ENCODE peak calls at places on chromosomes 6 and 20, in five cellular contexts. P is HepG2, K is H1, L is GM12878, D is GM12891. Q is an unnamed sample.

GRCh38 chr6:159933077-159933476 is 35.8 kb upstream of the IGF2R start:
- DNase-seq in P (no peak), K (no peak), L (no peak), D (no peak), Q (no peak)

GRCh38 chr6:133645000-133645619 is 243.8 kb upstream of the TCF21 start:
- DNase-seq in P (no peak), K (no peak), L (no peak), D (no peak), Q (no peak)

GRCh38 chr6:165487950-165488349 is 175.1 kb downstream of the PDE10A start:
- DNase-seq in P (no peak), K (no peak), L (no peak), D (no peak), Q (no peak)

GRCh38 chr20:56752274-56752673 is 123.2 kb downstream of the TFAP2C start:
- DNase-seq in P (no peak), K (no peak), L (no peak), D (no peak), Q (no peak)

GRCh38 chr6:39314273-39314790 is at the start of gene KCNK17:
- DNase-seq in P (no peak), K (no peak), L (no peak), D (no peak), Q (no peak)

GRCh38 chr6:26044140-26045045 is 42.8 kb upstream of the HFE start:
- DNase-seq in P (peak), K (no peak), L (no peak), D (no peak), Q (no peak)

GRCh38 chr20:19415786-19416185 is 203.3 kb downstream of the SLC24A3 start:
- DNase-seq in P (no peak), K (no peak), L (no peak), D (no peak), Q (no peak)

GRCh38 chr6:51429042-51429712 is 610.5 kb downstream of the TFAP2B start:
- DNase-seq in P (no peak), K (no peak), L (no peak), D (no peak), Q (no peak)

GRCh38 chr6:85113934-85114582 is 335.8 kb upstream of the NT5E start:
- DNase-seq in P (no peak), K (no peak), L (no peak), D (no peak), Q (no peak)

GRCh38 chr6:81003894-81004293 is 748.6 kb downstream of the TENT5A start:
- DNase-seq in P (no peak), K (no peak), L (no peak), D (no peak), Q (no peak)

GRCh38 chr6:34238507-34239239 is 2.0 kb downstream of the HMGA1 start:
- DNase-seq in P (no peak), K (no peak), L (no peak), D (no peak), Q (no peak)

GRCh38 chr6:14165091-14165490 is 47.5 kb downstream of the CD83 start:
- DNase-seq in P (no peak), K (no peak), L (no peak), D (no peak), Q (no peak)

GRCh38 chr20:62151225-62151624 is 7.7 kb downstream of the SS18L1 start:
- DNase-seq in P (no peak), K (no peak), L (no peak), D (no peak), Q (no peak)

GRCh38 chr6:100283288-100283687 is 181.4 kb downstream of the SIM1 start:
- DNase-seq in P (no peak), K (no peak), L (no peak), D (no peak), Q (no peak)

GRCh38 chr6:16338577-16339262 is 100.3 kb downstream of the GMPR start:
- DNase-seq in P (no peak), K (no peak), L (no peak), D (no peak), Q (no peak)

GRCh38 chr6:12569646-12570045 is 146.9 kb upstream of the PHACTR1 start:
- DNase-seq in P (no peak), K (no peak), L (no peak), D (no peak), Q (no peak)

GRCh38 chr6:106830930-106831329 is 143.6 kb downstream of the CD24 start:
- DNase-seq in P (no peak), K (no peak), L (no peak), D (no peak), Q (no peak)

GRCh38 chr6:4931530-4932505 is 72.0 kb downstream of the RPP40 start:
- DNase-seq in P (peak), K (no peak), L (no peak), D (no peak), Q (no peak)

GRCh38 chr6:71592641-71593040 is 293.7 kb upstream of the RIMS1 start:
- DNase-seq in P (no peak), K (no peak), L (no peak), D (no peak), Q (no peak)

GRCh38 chr20:44942264-44942973 is 17.8 kb downstream of the TOMM34 start:
- DNase-seq in P (peak), K (no peak), L (no peak), D (no peak), Q (no peak)

GRCh38 chr6:20438462-20439070 is 36.9 kb downstream of the E2F3 start:
- DNase-seq in P (no peak), K (no peak), L (no peak), D (no peak), Q (no peak)
- TF ChIP-seq POLR2A in P (no peak), K (no peak), L (no peak), D (no peak), Q (no peak)

GRCh38 chr6:89509719-89510339 is 76.9 kb downstream of the ANKRD6 start:
- DNase-seq in P (peak), K (no peak), L (no peak), D (no peak), Q (no peak)
- TF ChIP-seq TAF1 in P (no peak), K (no peak), L (no peak), D (no peak), Q (no peak)

GRCh38 chr20:37990571-37991151 is 42.6 kb downstream of the TTI1 start:
- DNase-seq in P (peak), K (no peak), L (peak), D (peak), Q (peak)

GRCh38 chr20:37988555-37988954 is 44.7 kb downstream of the TTI1 start:
- DNase-seq in P (no peak), K (no peak), L (no peak), D (no peak), Q (no peak)

GRCh38 chr20:37991506-37992302 is 41.6 kb downstream of the TTI1 start:
- DNase-seq in P (no peak), K (no peak), L (no peak), D (no peak), Q (no peak)

GRCh38 chr20:37987602-37988290 is 45.5 kb downstream of the TTI1 start:
- DNase-seq in P (no peak), K (no peak), L (no peak), D (no peak), Q (no peak)

DNA sequence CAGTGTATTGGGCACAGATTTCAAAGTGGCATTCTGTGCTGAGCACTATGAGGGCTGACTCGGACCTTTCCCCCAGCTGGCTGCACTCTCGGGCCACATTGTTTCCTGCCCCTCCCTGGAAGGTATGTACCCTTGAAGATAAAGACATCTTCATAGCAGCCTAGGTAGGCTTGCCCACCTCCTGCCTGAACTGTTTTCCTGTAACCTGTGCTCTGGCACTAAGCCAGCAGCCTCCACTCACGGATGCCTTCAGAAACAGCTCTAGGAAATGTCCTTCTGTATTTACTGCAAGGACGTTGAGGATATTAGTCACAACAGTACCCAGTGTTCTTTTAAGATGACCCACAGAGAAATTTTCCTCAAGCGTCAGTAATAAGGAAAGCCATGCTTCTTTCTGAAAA is 43.7 kb downstream of the TTI1 start:
- DNase-seq in P (no peak), K (no peak), L (no peak), D (no peak), Q (no peak)
- TF ChIP-seq POLR2AphosphoS5 in P (no peak), K (no peak), L (no peak), D (no peak), Q (no peak)

GRCh38 chr6:31156647-31157046 is 955 bp downstream of the CCHCR1 start:
- DNase-seq in P (no peak), K (no peak), L (no peak), D (no peak), Q (no peak)

GRCh38 chr6:31158863-31159855 is 770 bp downstream of the TCF19 start:
- DNase-seq in P (peak), K (no peak), L (no peak), D (no peak), Q (no peak)

GRCh38 chr6:31154436-31154835 is 3.2 kb downstream of the CCHCR1 start:
- DNase-seq in P (no peak), K (no peak), L (no peak), D (no peak), Q (no peak)

GRCh38 chr6:31158140-31158862 is at the start of gene TCF19:
- DNase-seq in P (peak), K (peak), L (peak), D (peak), Q (peak)

GRCh38 chr6:31157543-31158139 is at the start of gene CCHCR1:
- DNase-seq in P (no peak), K (no peak), L (no peak), D (no peak), Q (no peak)
- TF ChIP-seq POLR2A in P (no peak), K (no peak), L (no peak), D (no peak), Q (no peak)

GRCh38 chr6:79808846-79809245 is 138.5 kb downstream of the ELOVL4 start:
- DNase-seq in P (no peak), K (no peak), L (no peak), D (no peak), Q (no peak)

GRCh38 chr6:79812195-79812594 is 135.2 kb downstream of the ELOVL4 start:
- DNase-seq in P (no peak), K (no peak), L (no peak), D (no peak), Q (no peak)

GRCh38 chr6:79810153-79810806 is 137.1 kb downstream of the ELOVL4 start:
- DNase-seq in P (no peak), K (no peak), L (no peak), D (no peak), Q (no peak)

GRCh38 chr6:79813143-79813542 is 134.2 kb downstream of the ELOVL4 start:
- DNase-seq in P (no peak), K (no peak), L (no peak), D (no peak), Q (no peak)

DNA sequence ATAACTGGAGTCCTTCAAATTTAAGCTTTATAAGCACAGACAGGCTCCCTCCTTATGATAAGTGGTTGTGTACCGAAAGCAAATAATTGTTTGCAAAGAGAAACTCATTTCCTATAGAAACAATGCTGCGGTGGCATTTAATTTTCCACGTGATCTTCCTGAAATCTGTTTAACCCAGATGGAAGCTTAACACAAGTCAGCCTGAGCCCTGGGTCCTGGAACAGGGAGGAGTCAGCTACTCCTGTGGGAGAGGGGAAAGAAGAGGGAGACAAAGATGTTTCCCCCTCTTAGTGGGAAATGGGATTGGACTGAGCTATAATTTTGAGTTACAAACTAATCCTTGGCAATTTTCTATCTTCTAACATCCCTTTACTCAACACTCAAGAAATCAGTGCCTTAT is 136.5 kb downstream of the ELOVL4 start:
- DNase-seq in P (no peak), K (no peak), L (no peak), D (no peak), Q (no peak)
- TF ChIP-seq TAF1 in P (no peak), K (no peak), L (no peak), D (no peak), Q (no peak)

DNA sequence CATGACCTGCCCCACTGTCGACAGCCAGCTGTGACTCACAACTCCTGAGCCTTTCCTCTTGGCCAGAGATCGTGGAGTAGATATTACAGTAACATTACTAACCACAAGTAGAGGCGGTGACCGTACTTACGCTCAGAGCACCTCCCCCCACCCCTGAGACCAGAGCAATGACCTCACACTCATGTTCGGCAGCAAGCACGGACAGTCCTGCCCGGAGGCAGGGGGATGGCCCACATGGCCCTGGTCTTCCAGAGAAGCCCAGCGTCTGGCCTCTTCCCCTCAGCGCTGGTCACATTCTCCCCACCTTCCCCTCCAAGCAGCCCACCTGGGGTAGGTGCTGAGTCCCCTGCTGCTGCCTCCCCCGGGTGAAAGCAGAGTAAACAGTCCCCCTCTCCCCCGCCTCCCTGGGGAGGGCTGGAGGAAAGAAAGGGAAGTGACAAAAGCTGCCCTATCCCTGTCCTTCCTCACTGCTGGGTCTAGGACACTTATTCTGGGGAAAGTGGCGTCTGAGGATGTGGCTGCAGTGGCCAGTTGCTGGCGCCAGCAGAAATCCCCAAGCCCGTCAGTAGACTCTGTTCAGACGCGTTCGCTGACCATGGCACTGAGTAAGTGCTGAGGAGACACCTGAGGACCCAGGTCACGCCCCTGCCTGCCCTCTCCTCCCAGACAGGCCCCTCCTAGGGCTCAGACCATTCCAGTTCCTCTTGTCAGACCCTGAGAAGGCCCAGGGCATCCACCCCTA is 68.5 kb downstream of the MRPL14 start:
- DNase-seq in P (peak), K (no peak), L (no peak), D (peak), Q (peak)
- TF ChIP-seq POLR2AphosphoS5 in P (no peak), K (no peak), L (no peak), D (no peak), Q (no peak)

DNA sequence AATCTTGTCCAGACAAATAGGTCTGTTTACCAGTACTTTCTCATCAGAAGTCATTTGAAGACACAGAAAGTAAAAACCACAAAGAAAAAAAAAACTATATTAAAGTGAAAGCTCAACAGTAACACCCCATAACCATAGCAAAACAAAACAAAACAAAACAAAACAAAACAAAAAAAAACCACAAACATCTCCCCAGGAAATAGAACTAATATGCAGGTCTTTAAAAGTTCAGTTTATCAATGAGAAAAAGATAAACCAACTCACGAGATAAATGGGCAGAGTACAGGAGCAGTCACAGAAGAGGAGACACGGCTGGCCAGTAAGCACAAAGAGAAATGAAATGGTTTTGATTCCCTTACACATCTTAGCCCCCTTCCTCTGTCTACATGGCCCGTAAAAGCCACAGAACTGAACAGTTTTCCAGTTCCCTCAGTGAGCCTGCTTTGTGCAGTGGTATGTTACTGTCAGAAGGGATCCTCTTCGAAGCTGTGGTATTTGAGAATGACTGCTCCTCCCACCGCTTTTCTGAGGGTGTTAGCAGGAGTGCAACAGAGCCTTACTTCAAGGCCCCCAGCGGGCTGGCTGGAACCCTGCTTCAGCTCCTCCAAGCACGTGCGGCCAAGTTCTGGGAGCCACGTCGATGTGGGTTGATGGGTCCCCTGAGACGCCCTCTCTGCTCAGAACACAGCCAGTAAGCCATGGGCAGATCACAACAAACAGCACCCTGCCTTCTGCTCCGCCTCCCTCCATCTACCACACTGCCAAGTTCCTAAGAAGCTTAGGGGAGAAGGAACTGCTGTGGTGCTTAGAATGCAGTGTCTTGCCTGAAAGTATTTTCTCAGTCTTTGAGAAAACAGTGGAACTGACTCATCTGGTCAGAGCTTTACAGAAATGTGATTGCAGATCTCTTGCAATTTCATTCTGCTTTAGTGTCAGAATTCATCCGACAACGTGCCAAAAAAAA is 14.0 kb downstream of the UST start:
- DNase-seq in P (no peak), K (no peak), L (peak), D (no peak), Q (no peak)
- TF ChIP-seq POLR2A in P (no peak), K (no peak), L (peak), D (peak), Q (peak)

GRCh38 chr6:110357696-110358535 is at the start of gene METTL24:
- DNase-seq in P (no peak), K (no peak), L (no peak), D (peak), Q (peak)
- TF ChIP-seq TAF1 in P (no peak), K (no peak), L (no peak), D (no peak), Q (no peak)

DNA sequence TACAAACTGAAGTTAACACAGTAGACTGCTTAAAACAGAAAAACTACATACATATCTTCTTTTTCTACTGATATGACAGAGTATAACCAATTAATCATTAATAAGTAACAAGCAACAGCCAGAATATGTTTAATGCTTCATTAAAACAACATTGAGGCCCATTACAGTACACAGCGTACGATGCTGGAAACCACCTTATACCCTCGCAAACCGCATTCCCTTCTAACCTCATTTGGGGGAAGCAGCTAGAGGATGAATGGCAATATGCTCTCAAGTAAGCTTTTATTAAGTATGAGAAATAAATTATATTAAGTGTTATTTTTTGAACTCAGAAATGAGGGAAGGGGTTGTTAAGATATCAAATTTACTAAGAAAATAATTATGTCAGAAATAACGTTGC is 142.4 kb downstream of the GMDS start:
- DNase-seq in P (no peak), K (no peak), L (no peak), D (no peak), Q (no peak)
- TF ChIP-seq POLR2AphosphoS5 in P (no peak), K (no peak), L (no peak), D (no peak), Q (no peak)

GRCh38 chr6:142374090-142374783 is 72.4 kb downstream of the ADGRG6 start:
- DNase-seq in P (peak), K (no peak), L (no peak), D (no peak), Q (no peak)

GRCh38 chr6:142378138-142378875 is 76.5 kb downstream of the ADGRG6 start:
- DNase-seq in P (peak), K (no peak), L (no peak), D (no peak), Q (no peak)

GRCh38 chr6:142376115-142376514 is 74.3 kb downstream of the ADGRG6 start:
- DNase-seq in P (peak), K (no peak), L (no peak), D (no peak), Q (no peak)

GRCh38 chr6:142374965-142375733 is 73.3 kb downstream of the ADGRG6 start:
- DNase-seq in P (peak), K (no peak), L (no peak), D (no peak), Q (no peak)

GRCh38 chr6:142377112-142377848 is 75.5 kb downstream of the ADGRG6 start:
- DNase-seq in P (peak), K (peak), L (no peak), D (no peak), Q (no peak)
- TF ChIP-seq POLR2A in P (peak), K (peak), L (no peak), D (no peak), Q (no peak)